ENCODE peak calls at places on chromosomes 1 and 21, in ten cellular contexts. One of them, this sample, is unnamed. For H3K4me1, the result is how much of the 10 kb centered on the place peaks cover.

GRCh38 chr1:70738576-70738975 is 309.0 kb downstream of the PTGER3 start:
- DNase-seq in adrenal gland: no peak
- DNase-seq in IMR-90: no peak
- DNase-seq in breast epithelium: no peak
- DNase-seq in stomach: no peak
- DNase-seq in K562: no peak
- DNase-seq in body of pancreas: no peak
- DNase-seq in right lobe of liver: no peak
- DNase-seq in transverse colon: no peak
- DNase-seq in ovary: no peak
- DNase-seq in this sample: no peak

GRCh38 chr1:61056674-61057439 is 25.5 kb upstream of the NFIA start:
- DNase-seq in transverse colon: peak
- DNase-seq in stomach: peak
- DNase-seq in body of pancreas: peak
- DNase-seq in breast epithelium: no peak
- DNase-seq in IMR-90: peak
- DNase-seq in K562: peak
- DNase-seq in ovary: peak
- DNase-seq in right lobe of liver: peak
- DNase-seq in adrenal gland: peak
- DNase-seq in this sample: no peak

GRCh38 chr21:26194811-26195251 is 24.3 kb upstream of the APP start:
- DNase-seq in body of pancreas: no peak
- DNase-seq in ovary: no peak
- DNase-seq in adrenal gland: no peak
- DNase-seq in IMR-90: peak
- DNase-seq in K562: no peak
- DNase-seq in breast epithelium: no peak
- DNase-seq in right lobe of liver: no peak
- DNase-seq in transverse colon: no peak
- DNase-seq in stomach: no peak
- DNase-seq in this sample: no peak

GRCh38 chr1:37862330-37862729 is 2.9 kb upstream of the MTF1 start:
- DNase-seq in body of pancreas: no peak
- DNase-seq in K562: no peak
- DNase-seq in right lobe of liver: no peak
- DNase-seq in breast epithelium: no peak
- DNase-seq in ovary: no peak
- DNase-seq in stomach: no peak
- DNase-seq in transverse colon: no peak
- DNase-seq in IMR-90: no peak
- DNase-seq in adrenal gland: no peak
- DNase-seq in this sample: no peak

GRCh38 chr1:235181561-235182245 is 20.7 kb upstream of the RBM34 start:
- DNase-seq in stomach: no peak
- DNase-seq in adrenal gland: no peak
- DNase-seq in ovary: no peak
- DNase-seq in right lobe of liver: no peak
- DNase-seq in breast epithelium: no peak
- DNase-seq in transverse colon: no peak
- DNase-seq in body of pancreas: no peak
- DNase-seq in K562: no peak
- DNase-seq in IMR-90: no peak
- DNase-seq in this sample: no peak

GRCh38 chr21:46054447-46054846 is 43.5 kb upstream of the COL6A2 start:
- DNase-seq in body of pancreas: no peak
- DNase-seq in transverse colon: no peak
- DNase-seq in stomach: no peak
- DNase-seq in ovary: peak
- DNase-seq in adrenal gland: no peak
- DNase-seq in K562: no peak
- DNase-seq in IMR-90: peak
- DNase-seq in breast epithelium: no peak
- DNase-seq in right lobe of liver: no peak
- DNase-seq in this sample: no peak

GRCh38 chr1:87336623-87337067 is 8.0 kb downstream of the LMO4 start:
- DNase-seq in ovary: no peak
- DNase-seq in stomach: no peak
- DNase-seq in transverse colon: no peak
- DNase-seq in body of pancreas: no peak
- DNase-seq in right lobe of liver: no peak
- DNase-seq in adrenal gland: no peak
- DNase-seq in IMR-90: no peak
- DNase-seq in breast epithelium: no peak
- DNase-seq in K562: no peak
- DNase-seq in this sample: no peak

GRCh38 chr1:77552626-77553025 is 129.8 kb downstream of the ZZZ3 start:
- DNase-seq in breast epithelium: no peak
- DNase-seq in body of pancreas: no peak
- DNase-seq in transverse colon: no peak
- DNase-seq in K562: no peak
- DNase-seq in IMR-90: no peak
- DNase-seq in adrenal gland: no peak
- DNase-seq in ovary: no peak
- DNase-seq in stomach: no peak
- DNase-seq in right lobe of liver: no peak
- DNase-seq in this sample: no peak

GRCh38 chr1:178650950-178651461 is 74.0 kb upstream of the RALGPS2 start:
- DNase-seq in stomach: no peak
- DNase-seq in IMR-90: peak
- DNase-seq in ovary: no peak
- DNase-seq in adrenal gland: peak
- DNase-seq in right lobe of liver: no peak
- DNase-seq in transverse colon: peak
- DNase-seq in body of pancreas: no peak
- DNase-seq in K562: no peak
- DNase-seq in breast epithelium: no peak
- DNase-seq in this sample: no peak

GRCh38 chr21:41713495-41714281 is 53.2 kb downstream of the RIPK4 start:
- DNase-seq in right lobe of liver: peak
- DNase-seq in K562: no peak
- DNase-seq in transverse colon: peak
- DNase-seq in adrenal gland: no peak
- DNase-seq in body of pancreas: peak
- DNase-seq in ovary: no peak
- DNase-seq in stomach: no peak
- DNase-seq in IMR-90: no peak
- DNase-seq in breast epithelium: no peak
- DNase-seq in this sample: no peak

GRCh38 chr1:25206201-25206600 is 26.1 kb downstream of the SYF2 start:
- DNase-seq in stomach: no peak
- DNase-seq in adrenal gland: no peak
- DNase-seq in transverse colon: no peak
- DNase-seq in ovary: no peak
- DNase-seq in right lobe of liver: no peak
- DNase-seq in IMR-90: no peak
- DNase-seq in K562: no peak
- DNase-seq in body of pancreas: no peak
- DNase-seq in breast epithelium: no peak
- DNase-seq in this sample: no peak

GRCh38 chr1:173485401-173485800 is 8.3 kb downstream of the PRDX6 start:
- DNase-seq in body of pancreas: no peak
- DNase-seq in transverse colon: no peak
- DNase-seq in ovary: no peak
- DNase-seq in stomach: no peak
- DNase-seq in breast epithelium: no peak
- DNase-seq in right lobe of liver: no peak
- DNase-seq in adrenal gland: no peak
- DNase-seq in IMR-90: no peak
- DNase-seq in K562: no peak
- DNase-seq in this sample: no peak

GRCh38 chr1:105485207-105485606 is 1571.3 kb upstream of the PRMT6 start:
- DNase-seq in body of pancreas: no peak
- DNase-seq in K562: no peak
- DNase-seq in breast epithelium: no peak
- DNase-seq in ovary: no peak
- DNase-seq in adrenal gland: no peak
- DNase-seq in transverse colon: no peak
- DNase-seq in stomach: no peak
- DNase-seq in right lobe of liver: no peak
- DNase-seq in IMR-90: peak
- DNase-seq in this sample: no peak

GRCh38 chr1:207049974-207050391 is 1.0 kb downstream of the YOD1 start:
- DNase-seq in K562: peak
- DNase-seq in transverse colon: peak
- DNase-seq in body of pancreas: peak
- DNase-seq in adrenal gland: peak
- DNase-seq in stomach: peak
- DNase-seq in ovary: peak
- DNase-seq in breast epithelium: no peak
- DNase-seq in right lobe of liver: no peak
- DNase-seq in IMR-90: peak
- DNase-seq in this sample: no peak

GRCh38 chr1:223714849-223715709 is 2.7 kb downstream of the CAPN2 start:
- DNase-seq in right lobe of liver: no peak
- DNase-seq in stomach: no peak
- DNase-seq in adrenal gland: peak
- DNase-seq in IMR-90: peak
- DNase-seq in ovary: peak
- DNase-seq in breast epithelium: no peak
- DNase-seq in body of pancreas: peak
- DNase-seq in K562: peak
- DNase-seq in transverse colon: peak
- DNase-seq in this sample: no peak

DNA sequence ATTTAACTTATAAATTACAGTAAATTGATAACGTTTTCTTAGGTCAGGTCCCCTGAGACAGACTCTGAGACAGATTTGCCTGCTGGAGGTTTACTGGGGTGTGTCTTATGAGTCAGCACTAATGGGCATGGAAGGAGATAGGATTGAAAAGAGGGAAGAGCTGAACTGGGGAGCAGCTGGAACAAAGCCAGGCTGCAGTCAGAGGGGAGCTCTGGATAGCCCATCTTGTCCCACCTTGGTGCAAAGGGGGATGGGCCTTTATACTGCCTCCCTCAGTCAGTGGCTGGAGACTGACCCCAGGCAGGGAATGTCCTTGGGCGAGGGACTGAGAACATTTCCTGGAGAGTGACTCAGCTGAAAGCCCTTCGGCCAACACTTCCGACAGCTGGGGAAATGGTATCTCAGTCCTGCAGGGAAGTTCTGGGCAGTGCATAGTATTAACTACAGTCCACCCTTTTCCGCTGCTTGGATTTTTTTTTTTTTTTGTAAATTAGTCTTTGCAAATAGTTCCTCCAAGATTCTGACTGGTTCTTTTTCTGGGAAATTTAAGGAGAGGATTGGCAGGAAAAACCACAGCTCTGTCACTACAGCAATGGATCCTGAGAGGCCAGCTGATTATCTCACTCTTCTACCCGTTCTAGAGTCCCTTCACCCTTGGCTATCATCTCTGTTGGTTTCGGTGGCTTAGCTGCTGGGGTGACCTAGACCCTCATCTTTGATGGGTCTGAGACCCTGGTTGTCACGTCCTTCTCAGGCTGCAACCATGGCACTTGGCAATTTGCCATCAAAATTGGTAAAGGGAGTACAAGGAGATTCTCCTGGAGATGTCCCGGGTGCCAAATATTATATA is 39.2 kb upstream of the CDC42BPA start:
- DNase-seq in ovary: peak
- DNase-seq in body of pancreas: peak
- DNase-seq in K562: peak
- DNase-seq in IMR-90: peak
- DNase-seq in stomach: peak
- DNase-seq in adrenal gland: peak
- DNase-seq in transverse colon: peak
- DNase-seq in breast epithelium: no peak
- DNase-seq in right lobe of liver: peak
- DNase-seq in this sample: peak
- TF ChIP-seq POLR2A in ovary: no peak
- TF ChIP-seq POLR2A in body of pancreas: no peak
- TF ChIP-seq POLR2A in K562: peak
- TF ChIP-seq POLR2A in IMR-90: no peak
- TF ChIP-seq POLR2A in stomach: no peak
- TF ChIP-seq POLR2A in adrenal gland: no peak
- TF ChIP-seq POLR2A in transverse colon: no peak
- TF ChIP-seq POLR2A in breast epithelium: no peak
- TF ChIP-seq POLR2A in right lobe of liver: no peak
- TF ChIP-seq POLR2A in this sample: no peak

DNA sequence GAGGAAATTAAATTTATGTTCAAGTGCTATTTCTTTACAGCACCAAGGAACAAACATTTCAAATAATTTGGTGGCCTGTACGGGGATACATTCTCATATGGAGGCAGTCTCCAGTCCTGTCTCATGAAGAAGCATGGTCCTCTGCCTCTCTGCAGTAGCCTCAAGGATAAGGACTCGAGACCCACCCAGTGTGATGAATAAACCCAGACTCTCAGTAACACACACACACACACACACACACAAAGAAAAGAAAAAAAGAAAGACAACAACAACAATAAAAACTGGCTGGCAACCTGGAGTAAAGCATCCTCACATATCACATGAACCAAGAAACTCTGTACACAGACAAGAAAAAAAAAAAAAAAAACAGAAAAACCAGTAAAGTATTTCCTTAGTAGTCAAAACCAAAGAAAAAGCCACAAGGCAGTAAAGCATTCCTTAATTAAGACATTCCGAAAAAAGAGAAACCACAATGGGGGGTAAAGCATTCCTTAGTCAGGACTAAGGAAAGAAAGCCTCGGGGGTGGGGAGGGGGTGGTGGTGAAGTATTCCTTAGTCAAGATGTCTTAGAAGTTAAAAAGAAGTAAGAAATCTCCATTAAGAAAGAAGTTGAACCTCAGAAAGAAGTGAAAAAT is 28.4 kb upstream of the FMO1 start:
- DNase-seq in stomach: no peak
- DNase-seq in K562: no peak
- DNase-seq in transverse colon: no peak
- DNase-seq in right lobe of liver: no peak
- DNase-seq in body of pancreas: no peak
- DNase-seq in adrenal gland: no peak
- DNase-seq in IMR-90: peak
- DNase-seq in ovary: no peak
- DNase-seq in breast epithelium: no peak
- DNase-seq in this sample: no peak
- H3K4me1 ChIP-seq in stomach: under half
- H3K4me1 ChIP-seq in K562: under half
- H3K4me1 ChIP-seq in transverse colon: under half
- H3K4me1 ChIP-seq in right lobe of liver: under half
- H3K4me1 ChIP-seq in body of pancreas: under half
- H3K4me1 ChIP-seq in adrenal gland: under half
- H3K4me1 ChIP-seq in IMR-90: under half
- H3K4me1 ChIP-seq in ovary: under half
- H3K4me1 ChIP-seq in breast epithelium: under half
- H3K4me1 ChIP-seq in this sample: under half

GRCh38 chr1:205962821-205963221 is 19.6 kb upstream of the SLC26A9 start:
- DNase-seq in adrenal gland: no peak
- DNase-seq in ovary: no peak
- DNase-seq in right lobe of liver: no peak
- DNase-seq in breast epithelium: no peak
- DNase-seq in body of pancreas: no peak
- DNase-seq in K562: no peak
- DNase-seq in stomach: no peak
- DNase-seq in IMR-90: no peak
- DNase-seq in transverse colon: no peak
- DNase-seq in this sample: no peak
- H3K27ac ChIP-seq in adrenal gland: no peak
- H3K27ac ChIP-seq in ovary: no peak
- H3K27ac ChIP-seq in right lobe of liver: no peak
- H3K27ac ChIP-seq in breast epithelium: no peak
- H3K27ac ChIP-seq in body of pancreas: no peak
- H3K27ac ChIP-seq in K562: no peak
- H3K27ac ChIP-seq in stomach: no peak
- H3K27ac ChIP-seq in IMR-90: no peak
- H3K27ac ChIP-seq in transverse colon: no peak
- H3K27ac ChIP-seq in this sample: no peak

GRCh38 chr1:50978144-50978851 is 8.3 kb downstream of the CDKN2C start:
- DNase-seq in body of pancreas: peak
- DNase-seq in transverse colon: peak
- DNase-seq in breast epithelium: no peak
- DNase-seq in stomach: peak
- DNase-seq in adrenal gland: peak
- DNase-seq in right lobe of liver: peak
- DNase-seq in IMR-90: peak
- DNase-seq in ovary: peak
- DNase-seq in K562: peak
- DNase-seq in this sample: no peak
- TF ChIP-seq POLR2A in body of pancreas: peak
- TF ChIP-seq POLR2A in transverse colon: peak
- TF ChIP-seq POLR2A in breast epithelium: no peak
- TF ChIP-seq POLR2A in stomach: no peak
- TF ChIP-seq POLR2A in adrenal gland: peak
- TF ChIP-seq POLR2A in right lobe of liver: peak
- TF ChIP-seq POLR2A in IMR-90: no peak
- TF ChIP-seq POLR2A in ovary: no peak
- TF ChIP-seq POLR2A in K562: peak
- TF ChIP-seq POLR2A in this sample: no peak

This sample was measured in suprapubic skin.